ENCODE peak calls at places on chromosomes 12 and 14, in five cellular contexts. X, U, I, D and Z are unnamed samples.

GRCh38 chr12:106767954-106768501 is 6.5 kb upstream of the RIC8B start:
- DNase-seq in U (peak), X (no peak), I (no peak), D (no peak), Z (no peak)

GRCh38 chr14:34711169-34711568 is 3.2 kb downstream of the CFL2 start:
- DNase-seq in X (peak), U (peak), I (no peak), D (no peak), Z (no peak)

GRCh38 chr12:32501835-32502333 is 102.5 kb downstream of the FGD4 start:
- DNase-seq in U (no peak), I (no peak), D (peak), X (peak), Z (peak)

GRCh38 chr14:89792489-89793366 is 161.8 kb downstream of the EFCAB11 start:
- DNase-seq in I (no peak), U (no peak), X (no peak), D (no peak), Z (no peak)

GRCh38 chr12:55745361-55746146 is 2.6 kb downstream of the GDF11 start:
- DNase-seq in X (no peak), D (peak), I (no peak), U (no peak), Z (peak)

GRCh38 chr12:54431911-54432814 is 13.1 kb upstream of the ITGA5 start:
- DNase-seq in I (no peak), X (peak), U (peak), D (no peak), Z (peak)

GRCh38 chr12:122471324-122472226 is 29.2 kb downstream of the ZCCHC8 start:
- DNase-seq in U (peak), I (peak), X (peak), D (peak), Z (peak)

GRCh38 chr12:54036620-54037359 is 3.9 kb downstream of the HOXC5 start:
- DNase-seq in I (no peak), D (no peak), X (no peak), U (peak), Z (peak)

GRCh38 chr14:21978184-21978998 is 304.8 kb upstream of the OR4E1 start:
- DNase-seq in U (peak), D (peak), I (peak), X (peak), Z (peak)

GRCh38 chr12:69966839-69967238 is 141.8 kb downstream of the MYRFL start:
- DNase-seq in U (peak), D (no peak), X (no peak), I (peak), Z (no peak)

DNA sequence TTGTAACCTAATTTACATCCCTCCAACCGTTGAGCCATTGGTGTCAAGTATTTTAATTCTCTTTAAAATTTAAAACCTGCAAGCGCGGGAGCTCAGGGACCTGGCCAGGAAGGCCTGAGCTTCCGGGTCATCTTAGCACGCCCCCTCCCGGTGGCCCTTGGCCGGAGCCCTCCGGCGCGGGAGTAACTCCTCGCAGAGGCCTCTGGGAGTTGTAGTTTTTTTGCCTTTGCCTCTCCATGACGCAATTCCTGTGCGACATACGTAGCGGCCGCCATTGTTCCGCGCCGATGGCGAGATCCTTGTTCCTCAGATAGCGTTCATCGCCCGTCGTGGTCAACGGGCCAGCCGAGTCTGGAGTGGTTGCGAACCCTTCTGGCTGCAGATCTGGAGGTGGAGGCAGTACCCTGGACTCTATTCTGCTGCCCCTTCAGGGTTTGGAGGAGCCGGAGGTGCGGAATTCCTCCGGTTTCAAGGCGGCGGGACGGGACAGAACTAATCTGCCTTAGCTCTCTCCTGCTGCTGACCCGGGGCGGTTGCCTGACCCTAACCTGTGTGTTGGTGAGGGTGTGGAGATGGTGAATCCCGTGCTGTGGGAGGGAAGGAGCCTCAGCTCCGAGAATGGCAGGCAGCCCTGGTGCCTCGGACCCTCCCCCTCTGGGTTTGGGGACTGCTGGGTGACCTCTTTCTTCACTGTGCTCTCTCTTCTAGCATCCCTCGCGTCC is at the start of gene ZNF268:
- DNase-seq in I (peak), U (peak), X (peak), D (peak), Z (peak)
- TF ChIP-seq POLR2A in I (no peak), U (peak), X (peak), D (peak), Z (peak)

GRCh38 chr12:46499226-46499625 is 126.7 kb upstream of the SLC38A2 start:
- DNase-seq in U (no peak), I (no peak), D (no peak), X (no peak), Z (no peak)

GRCh38 chr12:46499901-46500300 is 127.3 kb upstream of the SLC38A2 start:
- DNase-seq in I (no peak), D (no peak), X (no peak), U (no peak), Z (no peak)

GRCh38 chr12:46497739-46498138 is 125.2 kb upstream of the SLC38A2 start:
- DNase-seq in U (no peak), I (no peak), D (no peak), X (no peak), Z (no peak)

GRCh38 chr12:46503637-46504036 is 131.1 kb upstream of the SLC38A2 start:
- DNase-seq in D (no peak), U (no peak), X (no peak), I (no peak), Z (no peak)

DNA sequence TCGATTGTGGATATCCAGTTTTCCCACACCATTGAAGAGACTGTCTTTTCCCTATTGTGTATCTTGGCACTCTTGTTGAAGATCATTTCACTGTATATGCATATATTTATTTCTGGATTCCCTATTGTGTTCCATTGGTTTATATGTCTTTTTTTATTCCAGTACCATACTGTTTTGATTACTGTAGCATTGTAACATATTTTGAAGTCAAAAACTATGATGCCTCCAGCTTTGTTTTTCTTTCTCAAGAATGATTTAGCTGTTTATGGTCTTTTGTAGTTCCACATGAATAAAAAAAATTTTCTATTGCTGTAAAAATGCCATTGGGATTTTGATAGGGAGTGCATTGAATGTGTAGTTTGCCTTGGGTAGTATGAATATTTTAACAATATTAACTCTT is 128.1 kb upstream of the SLC38A2 start:
- DNase-seq in X (no peak), D (no peak), U (no peak), I (no peak), Z (no peak)
- H3K4me3 ChIP-seq in X (no peak), D (no peak), U (no peak), I (no peak), Z (no peak)

GRCh38 chr12:71268598-71268997 is 110.8 kb upstream of the TSPAN8 start:
- DNase-seq in U (no peak), I (no peak), D (no peak), X (no peak), Z (no peak)

GRCh38 chr12:71270057-71270456 is 112.3 kb upstream of the TSPAN8 start:
- DNase-seq in X (no peak), U (no peak), I (no peak), D (no peak), Z (no peak)

GRCh38 chr12:71269199-71269598 is 111.4 kb upstream of the TSPAN8 start:
- DNase-seq in X (no peak), I (no peak), D (no peak), U (no peak), Z (no peak)
- TF ChIP-seq MAX in X (no peak), I (no peak), D (no peak), U (no peak), Z (no peak)

GRCh38 chr14:65336191-65336591 is 76.3 kb upstream of the FUT8 start:
- DNase-seq in X (no peak), D (no peak), I (no peak), U (no peak), Z (no peak)
- TF ChIP-seq POLR2A in X (no peak), D (no peak), I (no peak), U (no peak), Z (no peak)

DNA sequence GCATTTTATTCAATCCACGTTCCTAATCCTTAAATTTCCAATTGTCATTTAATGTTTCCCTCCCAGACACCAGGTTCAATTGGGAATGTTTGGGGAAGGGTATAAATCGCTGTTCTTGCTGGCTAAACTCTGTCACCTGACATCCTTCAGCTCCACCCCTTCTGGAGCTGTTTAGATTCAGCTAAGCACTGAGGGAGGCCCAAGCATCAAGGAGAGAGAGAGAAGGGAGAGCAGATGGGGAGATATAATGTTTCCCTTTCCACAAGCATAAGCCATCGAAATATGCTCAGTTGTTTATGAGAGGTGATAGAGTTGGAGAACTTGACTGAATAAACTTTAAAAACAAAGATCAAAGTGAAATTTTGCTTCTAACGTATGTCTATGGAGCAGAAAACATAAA is 1.8 kb downstream of the ABCC9 start:
- DNase-seq in X (no peak), U (no peak), I (no peak), D (no peak), Z (no peak)
- H3K4me3 ChIP-seq in X (no peak), U (no peak), I (no peak), D (no peak), Z (no peak)

GRCh38 chr12:14995583-14996425 is 23.0 kb downstream of the PDE6H start:
- DNase-seq in D (peak), X (peak), I (peak), U (peak), Z (peak)
- TF ChIP-seq MAX in D (no peak), X (no peak), I (no peak), U (no peak), Z (no peak)

GRCh38 chr14:23360496-23360895 is 4.5 kb downstream of the EFS start:
- DNase-seq in I (no peak), U (peak), D (peak), X (no peak), Z (peak)

GRCh38 chr14:23361763-23362162 is 3.2 kb downstream of the EFS start:
- DNase-seq in U (no peak), X (no peak), I (no peak), D (no peak), Z (no peak)

GRCh38 chr14:23362200-23362599 is 2.8 kb downstream of the EFS start:
- DNase-seq in D (peak), I (no peak), X (no peak), U (peak), Z (peak)

GRCh38 chr14:23359722-23360447 is 5.1 kb downstream of the EFS start:
- DNase-seq in I (no peak), X (no peak), D (no peak), U (no peak), Z (no peak)

DNA sequence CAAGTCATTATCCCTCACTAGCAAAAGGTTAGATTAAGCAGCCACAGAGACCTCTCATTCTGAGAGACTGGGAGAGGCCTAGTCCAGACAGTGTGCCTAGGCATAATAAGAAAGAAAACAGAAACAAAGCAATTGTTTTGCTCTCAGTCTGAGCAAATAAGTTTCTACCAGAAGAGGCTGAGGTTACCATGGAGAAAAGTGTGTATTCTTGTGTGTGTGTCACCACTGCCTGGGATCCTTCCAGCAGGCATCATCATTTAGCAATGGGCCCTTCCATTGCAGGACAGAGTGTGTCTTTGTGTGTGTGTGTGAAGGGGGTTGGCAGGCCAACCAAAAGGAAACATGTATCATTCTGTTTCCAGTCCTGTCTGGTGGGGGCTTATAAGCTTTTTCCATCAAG is 3.7 kb downstream of the EFS start:
- DNase-seq in I (no peak), D (no peak), X (no peak), U (no peak), Z (no peak)
- TF ChIP-seq POLR2A in I (no peak), D (no peak), X (no peak), U (no peak), Z (no peak)

GRCh38 chr12:57112492-57113294 is 1.5 kb upstream of the STAT6 start:
- DNase-seq in D (no peak), X (no peak), U (no peak), I (no peak), Z (no peak)
- H3K4me3 ChIP-seq in D (no peak), X (no peak), U (peak), I (peak), Z (peak)